ENCODE peak calls at places on chromosomes 11 and 22, in four cellular contexts. C, U, O and W are unnamed samples.

GRCh38 chr22:27107005-27107404 is 449.6 kb downstream of the MIAT start:
- DNase-seq in U (no peak), O (no peak), C (no peak), W (no peak)

GRCh38 chr11:108647701-108648527 is 17.0 kb upstream of the DDX10 start:
- DNase-seq in C (peak; percentile 83), U (peak; percentile 37), O (peak; percentile 76), W (peak; percentile 95)

GRCh38 chr11:134731562-134731961 is 319.5 kb upstream of the B3GAT1 start:
- DNase-seq in C (no peak), O (no peak), U (no peak), W (no peak)

GRCh38 chr22:41857160-41857859 is 24.4 kb downstream of the SREBF2 start:
- DNase-seq in O (peak; percentile 33), C (peak; percentile 91), U (peak; percentile 68), W (peak; percentile 76)

GRCh38 chr11:10492084-10492483 is 37.0 kb downstream of the AMPD3 start:
- DNase-seq in C (no peak), O (no peak), U (no peak), W (no peak)

GRCh38 chr11:1084561-1085439 is 10.1 kb downstream of the MUC2 start:
- DNase-seq in U (no peak), C (no peak), O (no peak), W (no peak)

GRCh38 chr22:30591191-30591587 is 521 bp downstream of the PES1 start:
- DNase-seq in U (no peak), C (peak; percentile 31), O (peak; percentile 33), W (no peak)

GRCh38 chr22:40302149-40302548 is 44.2 kb upstream of the ADSL start:
- DNase-seq in U (no peak), C (no peak), O (no peak), W (no peak)

GRCh38 chr11:35500744-35501143 is 24.7 kb downstream of the PAMR1 start:
- DNase-seq in U (no peak), C (no peak), O (no peak), W (no peak)

GRCh38 chr11:65448418-65449196 is 26.0 kb downstream of the NEAT1 start:
- DNase-seq in O (no peak), U (no peak), C (peak; percentile 48), W (peak; percentile 67)

GRCh38 chr11:9273430-9274336 is 8.5 kb upstream of the DENND5A start:
- DNase-seq in O (peak; percentile 34), U (no peak), C (no peak), W (no peak)

GRCh38 chr11:20372081-20372480 is 8.6 kb downstream of the HTATIP2 start:
- DNase-seq in O (no peak), C (no peak), U (no peak), W (no peak)

GRCh38 chr11:13834463-13834862 is 128.1 kb upstream of the SPON1 start:
- DNase-seq in U (no peak), C (peak; percentile 14), O (no peak), W (peak; percentile 40)

GRCh38 chr11:67118059-67118766 is 850 bp upstream of the KDM2A start:
- DNase-seq in C (peak; percentile 68), O (peak; percentile 63), U (no peak), W (no peak)

GRCh38 chr22:31344369-31345330 is 1.5 kb downstream of the PATZ1 start:
- DNase-seq in U (peak; percentile 13), C (peak; percentile 49), O (no peak), W (no peak)

GRCh38 chr11:27209562-27210005 is 153.4 kb downstream of the CCDC34 start:
- DNase-seq in C (no peak), O (peak; percentile 79), U (no peak), W (peak; percentile 51)

GRCh38 chr11:21514298-21514697 is 678.6 kb upstream of the ANO5 start:
- DNase-seq in U (no peak), O (no peak), C (no peak), W (peak; percentile 54)

GRCh38 chr11:87926250-87926970 is 248.8 kb downstream of the RAB38 start:
- DNase-seq in U (no peak), C (no peak), O (peak; percentile 72), W (peak; percentile 37)

GRCh38 chr11:46247664-46248063 is 29.8 kb upstream of the CREB3L1 start:
- DNase-seq in O (no peak), U (no peak), C (peak; percentile 63), W (peak; percentile 74)

GRCh38 chr22:42970029-42970428 is 44.9 kb downstream of the PACSIN2 start:
- DNase-seq in U (no peak), C (peak; percentile 31), O (no peak), W (no peak)

GRCh38 chr22:27259390-27259789 is 542.2 kb downstream of the MN1 start:
- DNase-seq in O (no peak), U (no peak), C (no peak), W (no peak)

GRCh38 chr22:30859714-30860095 is 108.9 kb downstream of the MORC2 start:
- DNase-seq in O (peak; percentile 6), C (no peak), U (no peak), W (no peak)